ENCODE peak calls at places on chromosomes 16 and 17, in four cellular contexts. K is Peyer's patch; T is activated CD4-positive, alpha-beta T cell treated with anti-CD3 and anti-CD28 coated beads, Interleukin-2, amount 50 U/mL, for 24 hours; E is omental fat pad. N is an unnamed sample.

GRCh38 chr16:52953215-52953614 is 99.5 kb downstream of the CHD9NB start:
- DNase-seq in K (peak), T (no peak), E (no peak), N (no peak)

GRCh38 chr16:3127745-3128144 is 7.1 kb upstream of the ZNF213 start:
- DNase-seq in K (no peak), T (no peak), E (no peak), N (no peak)

GRCh38 chr17:36197389-36197708 is 791 bp upstream of the CCL3L1 start:
- DNase-seq in K (no peak), T (no peak), E (no peak), N (no peak)

GRCh38 chr17:47252209-47252608 is 1.4 kb upstream of the ITGB3 start:
- DNase-seq in K (peak), T (no peak), E (no peak), N (no peak)

GRCh38 chr17:70375406-70375805 is 206.1 kb downstream of the KCNJ2 start:
- DNase-seq in K (no peak), T (no peak), E (no peak), N (no peak)

GRCh38 chr17:72370819-72371218 is 250.0 kb downstream of the SOX9 start:
- DNase-seq in K (no peak), T (no peak), E (no peak), N (no peak)

GRCh38 chr16:50279142-50279865 is 13.0 kb downstream of the ADCY7 start:
- DNase-seq in K (peak), T (no peak), E (no peak), N (no peak)

GRCh38 chr16:48158296-48158695 is 2.5 kb upstream of the ABCC12 start:
- DNase-seq in K (no peak), T (peak), E (no peak), N (no peak)

GRCh38 chr17:28953444-28954118 is 2.3 kb upstream of the PHF12 start:
- DNase-seq in K (peak), T (peak), E (no peak), N (no peak)

GRCh38 chr16:11319529-11320146 is 25.6 kb upstream of the RMI2 start:
- DNase-seq in K (no peak), T (no peak), E (no peak), N (no peak)

GRCh38 chr17:36921131-36921851 is 16.0 kb upstream of the LHX1 start:
- DNase-seq in K (no peak), T (peak), E (no peak), N (no peak)

GRCh38 chr16:4034963-4035362 is 81.3 kb downstream of the ADCY9 start:
- DNase-seq in K (no peak), T (no peak), E (no peak), N (no peak)

GRCh38 chr16:28042856-28043255 is 20.7 kb downstream of the GSG1L start:
- DNase-seq in K (no peak), T (no peak), E (no peak), N (no peak)

GRCh38 chr17:81869221-81870154 is 1.6 kb downstream of the ARHGDIA start:
- DNase-seq in K (peak), T (no peak), E (no peak), N (no peak)

GRCh38 chr16:87178977-87179376 is 138.2 kb downstream of the C16orf95 start:
- DNase-seq in K (no peak), T (no peak), E (no peak), N (peak)

GRCh38 chr16:57133911-57134310 is 41.5 kb downstream of the CPNE2 start:
- DNase-seq in K (no peak), T (no peak), E (no peak), N (no peak)

GRCh38 chr17:42016411-42016831 is 818 bp downstream of the DNAJC7 start:
- DNase-seq in K (no peak), T (no peak), E (no peak), N (no peak)

GRCh38 chr17:27564463-27564862 is 66.5 kb upstream of the LGALS9 start:
- DNase-seq in K (no peak), T (no peak), E (no peak), N (no peak)

GRCh38 chr17:60754057-60754604 is 76.5 kb downstream of the BCAS3 start:
- DNase-seq in K (no peak), T (no peak), E (no peak), N (no peak)

GRCh38 chr16:81517630-81518438 is 73.2 kb downstream of the CMIP start:
- DNase-seq in K (no peak), T (no peak), E (no peak), N (no peak)

GRCh38 chr17:75753193-75753513 is 11.8 kb downstream of the GALK1 start:
- DNase-seq in K (no peak), T (no peak), E (no peak), N (no peak)

GRCh38 chr17:5706835-5707234 is 122.5 kb upstream of the NLRP1 start:
- DNase-seq in K (peak), T (peak), E (no peak), N (no peak)